ENCODE peak calls at places on chromosomes 5 and 9, in four cellular contexts. Y, M, Z and J are unnamed samples.

GRCh38 chr9:117434568-117434967 is 19.7 kb upstream of the ASTN2 start:
- DNase-seq in Z (no peak), M (no peak), Y (no peak), J (no peak)

GRCh38 chr5:58828145-58828544 is 245.3 kb downstream of the RAB3C start:
- DNase-seq in Z (no peak), M (no peak), Y (no peak), J (no peak)

GRCh38 chr5:35342664-35343063 is 112.4 kb upstream of the PRLR start:
- DNase-seq in M (no peak), Y (no peak), Z (no peak), J (no peak)

GRCh38 chr9:101737705-101738565 is 512 bp downstream of the GRIN3A start:
- DNase-seq in Y (peak), M (no peak), Z (no peak), J (no peak)

GRCh38 chr9:1929722-1930621 is 85.2 kb upstream of the SMARCA2 start:
- DNase-seq in Y (no peak), Z (peak), M (no peak), J (no peak)

GRCh38 chr5:115702025-115702424 is 76.2 kb upstream of the TMED7 start:
- DNase-seq in Y (no peak), Z (no peak), M (no peak), J (no peak)

GRCh38 chr5:178872302-178872701 is 12.5 kb downstream of the ZNF354B start:
- DNase-seq in Y (no peak), M (no peak), Z (no peak), J (no peak)

GRCh38 chr5:173454764-173455598 is 126.8 kb upstream of the STC2 start:
- DNase-seq in Z (no peak), M (peak), Y (peak), J (peak)

GRCh38 chr5:68196876-68197275 is 18.7 kb upstream of the PIK3R1 start:
- DNase-seq in M (no peak), Y (no peak), Z (peak), J (no peak)

GRCh38 chr5:35852084-35852734 is 4.5 kb upstream of the IL7R start:
- DNase-seq in Z (peak), M (no peak), Y (peak), J (no peak)

GRCh38 chr9:81361311-81361710 is 328.0 kb downstream of the TLE1 start:
- DNase-seq in Z (no peak), M (no peak), Y (no peak), J (no peak)

GRCh38 chr5:160800375-160800774 is 51.6 kb downstream of the ATP10B start:
- DNase-seq in M (no peak), Y (no peak), Z (no peak), J (no peak)

GRCh38 chr5:141875795-141876627 is 2.2 kb downstream of the PCDH1 start:
- DNase-seq in M (peak), Z (no peak), Y (no peak), J (no peak)

GRCh38 chr5:95925345-95925744 is 36.3 kb downstream of the ELL2 start:
- DNase-seq in Z (no peak), M (no peak), Y (no peak), J (no peak)
- TF ChIP-seq CHD4 in Z (no peak), M (no peak), Y (no peak), J (no peak)

GRCh38 chr5:171820561-171820960 is 34.9 kb downstream of the SMIM23 start:
- DNase-seq in M (no peak), Z (no peak), Y (no peak), J (no peak)
- TF ChIP-seq CHD2 in M (no peak), Z (no peak), Y (no peak), J (no peak)

GRCh38 chr5:126535856-126536545 is 59.0 kb downstream of the ALDH7A1 start:
- DNase-seq in M (no peak), Z (no peak), Y (no peak), J (no peak)

GRCh38 chr5:126534543-126534942 is 60.5 kb downstream of the ALDH7A1 start:
- DNase-seq in M (no peak), Z (no peak), Y (no peak), J (no peak)

GRCh38 chr5:126527158-126527557 is 67.9 kb downstream of the ALDH7A1 start:
- DNase-seq in Z (no peak), Y (no peak), M (no peak), J (no peak)

GRCh38 chr5:126527892-126528291 is 67.1 kb downstream of the ALDH7A1 start:
- DNase-seq in Y (no peak), M (no peak), Z (no peak), J (no peak)

GRCh38 chr5:126531543-126532120 is 63.4 kb downstream of the ALDH7A1 start:
- DNase-seq in M (peak), Z (no peak), Y (no peak), J (peak)
- TF ChIP-seq CHD4 in M (no peak), Z (no peak), Y (no peak), J (no peak)

GRCh38 chr9:79580065-79580464 is 8.3 kb downstream of the TLE4 start:
- DNase-seq in Y (no peak), Z (no peak), M (no peak), J (no peak)

GRCh38 chr9:79581388-79581787 is 9.6 kb downstream of the TLE4 start:
- DNase-seq in Z (no peak), M (no peak), Y (no peak), J (no peak)

GRCh38 chr9:79584655-79584982 is 12.9 kb downstream of the TLE4 start:
- DNase-seq in M (no peak), Y (no peak), Z (no peak), J (no peak)

GRCh38 chr9:79581794-79582193 is 10.0 kb downstream of the TLE4 start:
- DNase-seq in Z (no peak), Y (peak), M (no peak), J (peak)

GRCh38 chr9:79583957-79584654 is 12.3 kb downstream of the TLE4 start:
- DNase-seq in M (peak), Y (no peak), Z (no peak), J (no peak)
- TF ChIP-seq CHD2 in M (no peak), Y (no peak), Z (no peak), J (no peak)

GRCh38 chr5:133294380-133294779 is 242.6 kb downstream of the HSPA4 start:
- DNase-seq in M (no peak), Y (no peak), Z (no peak), J (no peak)

GRCh38 chr5:133292300-133292699 is 240.5 kb downstream of the HSPA4 start:
- DNase-seq in Y (peak), M (no peak), Z (no peak), J (no peak)

GRCh38 chr5:133291524-133291923 is 239.7 kb downstream of the HSPA4 start:
- DNase-seq in Z (no peak), Y (no peak), M (no peak), J (no peak)

GRCh38 chr5:133295520-133295919 is 243.7 kb downstream of the HSPA4 start:
- DNase-seq in Z (no peak), Y (no peak), M (no peak), J (no peak)

DNA sequence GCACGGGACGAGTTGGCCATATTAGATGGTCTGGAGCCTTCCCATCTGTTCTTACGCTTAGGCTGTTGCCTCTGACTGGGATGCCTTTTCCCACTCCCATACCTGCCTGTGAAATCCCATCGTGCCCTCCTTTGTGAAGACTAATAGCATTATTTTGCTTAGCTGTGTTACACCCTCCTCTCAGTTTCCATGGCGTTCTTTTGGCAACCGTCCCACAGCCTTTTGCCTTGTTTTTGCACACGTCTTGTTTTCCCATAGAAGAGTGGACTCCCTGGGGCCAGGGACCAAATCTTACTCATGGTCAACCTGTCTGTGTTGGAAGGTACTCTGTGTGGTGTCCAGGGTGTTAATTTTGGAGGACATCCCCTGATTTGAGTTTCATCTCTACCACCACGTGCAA is 242.1 kb downstream of the HSPA4 start:
- DNase-seq in M (no peak), Y (no peak), Z (no peak), J (no peak)
- TF ChIP-seq CHD4 in M (no peak), Y (no peak), Z (no peak), J (no peak)

DNA sequence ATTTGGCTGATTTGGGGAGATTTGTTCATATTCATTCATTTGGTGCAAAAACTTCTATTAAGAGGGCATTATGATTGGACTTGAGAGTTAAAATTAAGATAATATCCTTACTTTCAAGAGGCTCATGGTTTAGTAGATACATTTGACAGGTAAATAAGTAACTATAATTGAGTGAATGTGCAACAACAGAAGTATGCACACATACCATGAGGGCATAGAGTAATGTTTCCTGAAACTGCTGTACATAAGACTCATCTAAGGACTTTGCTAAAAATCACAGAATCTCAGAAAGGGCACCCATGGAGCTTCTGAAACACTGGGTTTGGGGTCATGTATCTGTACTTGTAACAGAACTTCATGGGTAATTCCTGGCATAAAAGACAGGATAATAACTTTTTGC is 70.1 kb upstream of the PPP2R2B start:
- DNase-seq in M (no peak), Y (no peak), Z (no peak), J (no peak)
- TF ChIP-seq CHD2 in M (no peak), Y (no peak), Z (no peak), J (no peak)